ENCODE peak calls at places on chromosomes 13 and 19, in eight cellular contexts. N, P, V, U, Y, X, F and E are unnamed samples.

GRCh38 chr19:342801-343421 is 1.7 kb downstream of the MIER2 start:
- DNase-seq in N (no peak), P (no peak), V (no peak), U (peak; percentile 98), Y (peak; percentile 16), X (no peak), F (peak; percentile 94), E (peak; percentile 49)

GRCh38 chr19:38502410-38503143 is 69.1 kb downstream of the RYR1 start:
- DNase-seq in N (no peak), P (no peak), V (peak; percentile 37), U (no peak), Y (no peak), X (no peak), F (no peak), E (no peak)

GRCh38 chr13:40974460-40975407 is 44.4 kb downstream of the ELF1 start:
- DNase-seq in N (no peak), P (peak; percentile 66), V (peak; percentile 78), U (peak; percentile 51), Y (no peak), X (peak; percentile 65), F (peak; percentile 50), E (no peak)

GRCh38 chr13:48542581-48543341 is 9.9 kb upstream of the RCBTB2 start:
- DNase-seq in N (no peak), P (peak; percentile 59), V (peak; percentile 64), U (peak; percentile 86), Y (peak; percentile 61), X (peak; percentile 23), F (peak; percentile 9), E (no peak)

GRCh38 chr13:73059460-73060250 is 850 bp downstream of the KLF5 start:
- DNase-seq in N (no peak), P (peak; percentile 87), V (peak; percentile 80), U (peak; percentile 16), Y (peak; percentile 27), X (peak; percentile 52), F (no peak), E (no peak)

GRCh38 chr19:45713141-45713540 is 17.6 kb downstream of the FBXO46 start:
- DNase-seq in N (no peak), P (no peak), V (no peak), U (no peak), Y (no peak), X (no peak), F (no peak), E (no peak)

GRCh38 chr19:6521718-6522646 is 8.8 kb upstream of the TNFSF9 start:
- DNase-seq in N (no peak), P (no peak), V (peak; percentile 12), U (no peak), Y (no peak), X (no peak), F (peak; percentile 9), E (no peak)

GRCh38 chr19:12953456-12954149 is 3.4 kb downstream of the GADD45GIP1 start:
- DNase-seq in N (no peak), P (no peak), V (no peak), U (no peak), Y (no peak), X (no peak), F (no peak), E (no peak)

GRCh38 chr13:61900033-61900432 is 484.4 kb upstream of the PCDH20 start:
- DNase-seq in N (no peak), P (no peak), V (peak; percentile 53), U (no peak), Y (no peak), X (no peak), F (no peak), E (no peak)

GRCh38 chr13:33058816-33059215 is 42.6 kb downstream of the KL start:
- DNase-seq in N (no peak), P (no peak), V (no peak), U (no peak), Y (no peak), X (no peak), F (no peak), E (no peak)

GRCh38 chr13:77741587-77741972 is 44.1 kb downstream of the SLAIN1 start:
- DNase-seq in N (no peak), P (no peak), V (no peak), U (no peak), Y (no peak), X (no peak), F (no peak), E (no peak)
- H3K27ac ChIP-seq in N (no peak overlapping the region), P (no peak overlapping the region), V (no peak overlapping the region), U (no peak overlapping the region), Y (no peak overlapping the region), X (no peak overlapping the region), F (no peak overlapping the region), E (no peak overlapping the region)

GRCh38 chr13:63044617-63045016 is 1629.0 kb upstream of the PCDH20 start:
- DNase-seq in N (no peak), P (peak; percentile 7), V (no peak), U (no peak), Y (no peak), X (no peak), F (no peak), E (no peak)

GRCh38 chr13:63050287-63050686 is 1634.6 kb upstream of the PCDH20 start:
- DNase-seq in N (no peak), P (no peak), V (no peak), U (no peak), Y (no peak), X (no peak), F (no peak), E (no peak)

GRCh38 chr13:63048648-63049047 is 1633.0 kb upstream of the PCDH20 start:
- DNase-seq in N (no peak), P (no peak), V (peak; percentile 8), U (no peak), Y (no peak), X (no peak), F (no peak), E (no peak)
- TF ChIP-seq CTCF in N (no peak), P (peak; percentile 35), V (peak; percentile 44), U (no peak), Y (no peak), X (no peak), F (peak; percentile 53), E (no peak)

DNA sequence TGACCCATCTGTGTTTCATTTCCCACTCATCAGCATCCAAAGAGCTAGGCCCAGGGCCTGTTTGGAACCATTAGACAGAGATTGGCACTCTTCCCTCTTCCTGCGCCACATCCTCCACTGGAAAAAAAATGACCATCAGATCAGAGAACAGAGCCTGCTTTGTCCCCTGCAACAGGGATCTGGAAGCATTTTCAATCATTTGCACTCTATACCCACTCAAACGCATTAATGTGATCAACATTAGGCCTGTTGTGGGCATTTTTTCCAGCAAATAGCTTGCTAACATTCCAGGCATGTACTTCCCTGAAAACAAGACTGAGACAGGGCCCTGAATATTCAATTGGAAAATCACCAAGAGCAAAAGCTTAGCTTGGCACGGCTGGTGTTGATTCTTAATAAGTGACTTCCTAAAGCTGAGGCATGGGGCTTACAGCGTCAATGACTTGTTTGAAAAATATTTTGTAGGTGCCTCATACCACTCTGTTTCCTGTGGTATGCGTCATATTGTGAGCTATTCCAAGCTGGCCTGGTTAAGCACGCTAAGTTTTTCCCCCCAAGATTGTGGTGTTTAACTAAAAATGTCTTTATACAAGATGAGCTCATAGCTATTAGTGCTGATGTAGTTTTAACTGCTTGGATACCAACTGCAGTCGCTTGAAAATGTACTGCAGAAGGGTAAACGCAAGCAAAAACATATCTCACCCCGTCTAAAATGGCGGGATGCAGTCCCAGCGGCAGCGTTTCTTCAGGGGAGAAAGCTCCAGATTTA is 404.4 kb downstream of the SPRY2 start:
- DNase-seq in N (peak; percentile 88), P (no peak), V (no peak), U (peak; percentile 100), Y (no peak), X (peak; percentile 3), F (peak; percentile 99), E (peak; percentile 89)
- H3K27ac ChIP-seq in N (peak overlapping the region; percentile 92), P (no peak overlapping the region), V (no peak overlapping the region), U (peak overlapping the region; percentile 99), Y (no peak overlapping the region), X (no peak overlapping the region), F (peak overlapping the region; percentile 90), E (peak overlapping the region; percentile 63)

GRCh38 chr13:100088648-100089601 is at the start of gene PCCA:
- DNase-seq in N (no peak), P (peak; percentile 99), V (peak; percentile 99), U (peak; percentile 94), Y (peak; percentile 94), X (peak; percentile 93), F (peak; percentile 94), E (peak; percentile 92)
- TF ChIP-seq CTCF in N (no peak), P (no peak), V (no peak), U (no peak), Y (no peak), X (peak; percentile 36), F (no peak), E (no peak)